ENCODE peak calls at places on chromosomes 1 and 21, in ten cellular contexts. I, H, B, C, W, J, E, T, Y and S are unnamed samples.

GRCh38 chr21:38315155-38315554 is 58.4 kb downstream of the KCNJ15 start:
- DNase-seq in I (no peak), H (no peak), B (no peak), C (no peak), W (peak; percentile 81), J (no peak), E (no peak), T (no peak), Y (no peak), S (no peak)

GRCh38 chr1:42734201-42735035 is 5.6 kb downstream of the CLDN19 start:
- DNase-seq in I (no peak), H (no peak), B (no peak), C (no peak), W (peak; percentile 37), J (no peak), E (no peak), T (no peak), Y (no peak), S (no peak)

GRCh38 chr1:19392221-19392620 is 80.1 kb downstream of the SLC66A1 start:
- DNase-seq in I (no peak), H (no peak), B (no peak), C (no peak), W (no peak), J (no peak), E (no peak), T (no peak), Y (no peak), S (no peak)

GRCh38 chr1:169115891-169116585 is 9.5 kb downstream of the ATP1B1 start:
- DNase-seq in I (peak; percentile 88), H (no peak), B (no peak), C (no peak), W (peak; percentile 82), J (no peak), E (peak; percentile 69), T (no peak), Y (peak; percentile 54), S (no peak)

GRCh38 chr1:221672160-221672762 is 69.6 kb downstream of the DUSP10 start:
- DNase-seq in I (peak; percentile 77), H (peak; percentile 39), B (no peak), C (no peak), W (no peak), J (no peak), E (peak; percentile 61), T (peak; percentile 19), Y (no peak), S (no peak)

GRCh38 chr1:200364121-200364759 is 45.6 kb downstream of the ZNF281 start:
- DNase-seq in I (peak; percentile 71), H (peak; percentile 53), B (no peak), C (no peak), W (peak; percentile 21), J (no peak), E (peak; percentile 38), T (no peak), Y (no peak), S (no peak)

GRCh38 chr1:89873757-89874156 is 52.9 kb downstream of the LRRC8D start:
- DNase-seq in I (peak; percentile 63), H (peak; percentile 80), B (no peak), C (peak; percentile 18), W (peak; percentile 87), J (no peak), E (no peak), T (peak; percentile 48), Y (no peak), S (no peak)

GRCh38 chr1:27217401-27217800 is 17.0 kb upstream of the WDTC1 start:
- DNase-seq in I (no peak), H (no peak), B (no peak), C (no peak), W (no peak), J (no peak), E (no peak), T (no peak), Y (no peak), S (no peak)

GRCh38 chr1:68010094-68010493 is 40.3 kb downstream of the DIRAS3 start:
- DNase-seq in I (peak; percentile 57), H (peak; percentile 60), B (peak; percentile 5), C (no peak), W (peak; percentile 17), J (no peak), E (peak; percentile 19), T (no peak), Y (no peak), S (no peak)

GRCh38 chr1:4652631-4653327 is 1.6 kb upstream of the AJAP1 start:
- DNase-seq in I (peak; percentile 31), H (peak; percentile 16), B (peak; percentile 86), C (peak; percentile 52), W (peak; percentile 69), J (peak; percentile 32), E (no peak), T (no peak), Y (peak; percentile 83), S (peak; percentile 66)

GRCh38 chr1:29649375-29650040 is 413.2 kb downstream of the PTPRU start:
- DNase-seq in I (no peak), H (no peak), B (no peak), C (no peak), W (no peak), J (no peak), E (peak; percentile 41), T (no peak), Y (no peak), S (no peak)

GRCh38 chr21:23016617-23017016 is 2018.4 kb downstream of the NCAM2 start:
- DNase-seq in I (no peak), H (no peak), B (peak; percentile 55), C (peak; percentile 18), W (peak; percentile 26), J (no peak), E (no peak), T (no peak), Y (no peak), S (no peak)

GRCh38 chr1:28031173-28031572 is 57.2 kb downstream of the EYA3 start:
- DNase-seq in I (no peak), H (peak; percentile 18), B (no peak), C (no peak), W (no peak), J (no peak), E (no peak), T (no peak), Y (no peak), S (no peak)

GRCh38 chr1:216462061-216462775 is 39.0 kb upstream of the USH2A start:
- DNase-seq in I (peak; percentile 87), H (peak; percentile 49), B (no peak), C (no peak), W (no peak), J (no peak), E (peak; percentile 76), T (no peak), Y (no peak), S (no peak)

GRCh38 chr1:167617100-167617949 is 12.7 kb upstream of the RCSD1 start:
- DNase-seq in I (peak; percentile 66), H (no peak), B (no peak), C (peak; percentile 96), W (peak; percentile 77), J (no peak), E (peak; percentile 60), T (no peak), Y (no peak), S (peak; percentile 80)

GRCh38 chr1:109639841-109640184 is 16.1 kb upstream of the GSTM4 start:
- DNase-seq in I (no peak), H (no peak), B (no peak), C (no peak), W (no peak), J (no peak), E (no peak), T (no peak), Y (no peak), S (no peak)

GRCh38 chr1:6006882-6007281 is 14.7 kb upstream of the NPHP4 start:
- DNase-seq in I (no peak), H (no peak), B (no peak), C (no peak), W (no peak), J (no peak), E (no peak), T (no peak), Y (no peak), S (no peak)

GRCh38 chr1:234925440-234926251 is 203.0 kb downstream of the TOMM20 start:
- DNase-seq in I (peak; percentile 99), H (peak; percentile 98), B (peak; percentile 49), C (no peak), W (peak; percentile 78), J (no peak), E (peak; percentile 100), T (peak; percentile 98), Y (no peak), S (no peak)

GRCh38 chr1:147389532-147390184 is 147.2 kb downstream of the CHD1L start:
- DNase-seq in I (peak; percentile 48), H (peak; percentile 73), B (peak; percentile 45), C (peak; percentile 53), W (peak; percentile 68), J (no peak), E (peak; percentile 44), T (peak; percentile 11), Y (peak; percentile 65), S (peak; percentile 25)

GRCh38 chr1:224273651-224274050 is 56.3 kb downstream of the NVL start:
- DNase-seq in I (peak; percentile 81), H (peak; percentile 63), B (no peak), C (no peak), W (no peak), J (no peak), E (peak; percentile 82), T (no peak), Y (no peak), S (no peak)

GRCh38 chr1:116310172-116310571 is 62.9 kb upstream of the ATP1A1 start:
- DNase-seq in I (no peak), H (no peak), B (no peak), C (no peak), W (no peak), J (no peak), E (no peak), T (no peak), Y (no peak), S (no peak)

GRCh38 chr1:184900507-184900906 is 73.8 kb downstream of the NIBAN1 start:
- DNase-seq in I (no peak), H (no peak), B (no peak), C (no peak), W (no peak), J (no peak), E (no peak), T (no peak), Y (no peak), S (no peak)

GRCh38 chr1:21216835-21217811 is 40.4 kb upstream of the EIF4G3 start:
- DNase-seq in I (peak; percentile 38), H (peak; percentile 53), B (no peak), C (peak; percentile 66), W (peak; percentile 69), J (peak; percentile 49), E (no peak), T (no peak), Y (peak; percentile 75), S (peak; percentile 65)

GRCh38 chr1:41631971-41632370 is 147.5 kb upstream of the EDN2 start:
- DNase-seq in I (peak; percentile 72), H (peak; percentile 22), B (no peak), C (no peak), W (no peak), J (no peak), E (peak; percentile 52), T (no peak), Y (no peak), S (no peak)